ENCODE peak calls at places on chromosomes 6 and 20, in eight cellular contexts. One of them, this sample, is unnamed.

GRCh38 chr6:32081676-32082075 is 27.5 kb downstream of the TNXB start:
- DNase-seq in effector memory CD4-positive, alpha-beta T cell: no peak
- DNase-seq in HAP-1: no peak
- DNase-seq in NT2/D1: no peak
- DNase-seq in SK-N-MC: no peak
- DNase-seq in CD4-positive, alpha-beta memory T cell: no peak
- DNase-seq in heart left ventricle: peak; percentile 51
- DNase-seq in mesendoderm: no peak
- DNase-seq in this sample: no peak

GRCh38 chr20:2576317-2576727 is 39.9 kb downstream of the TMC2 start:
- DNase-seq in effector memory CD4-positive, alpha-beta T cell: no peak
- DNase-seq in HAP-1: no peak
- DNase-seq in NT2/D1: no peak
- DNase-seq in SK-N-MC: peak; percentile 85
- DNase-seq in CD4-positive, alpha-beta memory T cell: no peak
- DNase-seq in heart left ventricle: no peak
- DNase-seq in mesendoderm: no peak
- DNase-seq in this sample: no peak

GRCh38 chr6:108996208-108996607 is 98.4 kb downstream of the SESN1 start:
- DNase-seq in effector memory CD4-positive, alpha-beta T cell: no peak
- DNase-seq in HAP-1: no peak
- DNase-seq in NT2/D1: no peak
- DNase-seq in SK-N-MC: no peak
- DNase-seq in CD4-positive, alpha-beta memory T cell: no peak
- DNase-seq in heart left ventricle: no peak
- DNase-seq in mesendoderm: no peak
- DNase-seq in this sample: no peak

GRCh38 chr20:33522256-33522820 is 32.4 kb downstream of the CBFA2T2 start:
- DNase-seq in effector memory CD4-positive, alpha-beta T cell: no peak
- DNase-seq in HAP-1: no peak
- DNase-seq in NT2/D1: no peak
- DNase-seq in SK-N-MC: no peak
- DNase-seq in CD4-positive, alpha-beta memory T cell: no peak
- DNase-seq in heart left ventricle: no peak
- DNase-seq in mesendoderm: no peak
- DNase-seq in this sample: no peak

GRCh38 chr20:51541189-51542032 is 1.1 kb downstream of the NFATC2 start:
- DNase-seq in effector memory CD4-positive, alpha-beta T cell: peak; percentile 81
- DNase-seq in HAP-1: peak; percentile 67
- DNase-seq in NT2/D1: no peak
- DNase-seq in SK-N-MC: no peak
- DNase-seq in CD4-positive, alpha-beta memory T cell: peak; percentile 91
- DNase-seq in heart left ventricle: peak; percentile 87
- DNase-seq in mesendoderm: peak; percentile 81
- DNase-seq in this sample: no peak

GRCh38 chr6:39982720-39983119 is 48.5 kb upstream of the MOCS1 start:
- DNase-seq in effector memory CD4-positive, alpha-beta T cell: no peak
- DNase-seq in HAP-1: no peak
- DNase-seq in NT2/D1: no peak
- DNase-seq in SK-N-MC: no peak
- DNase-seq in CD4-positive, alpha-beta memory T cell: no peak
- DNase-seq in heart left ventricle: no peak
- DNase-seq in mesendoderm: no peak
- DNase-seq in this sample: no peak

GRCh38 chr20:7710440-7710839 is 229.8 kb downstream of the HAO1 start:
- DNase-seq in effector memory CD4-positive, alpha-beta T cell: no peak
- DNase-seq in HAP-1: no peak
- DNase-seq in NT2/D1: no peak
- DNase-seq in SK-N-MC: no peak
- DNase-seq in CD4-positive, alpha-beta memory T cell: no peak
- DNase-seq in heart left ventricle: no peak
- DNase-seq in mesendoderm: no peak
- DNase-seq in this sample: no peak

GRCh38 chr20:60752741-60753420 is 499.2 kb upstream of the CDH4 start:
- DNase-seq in effector memory CD4-positive, alpha-beta T cell: no peak
- DNase-seq in HAP-1: no peak
- DNase-seq in NT2/D1: no peak
- DNase-seq in SK-N-MC: no peak
- DNase-seq in CD4-positive, alpha-beta memory T cell: no peak
- DNase-seq in heart left ventricle: no peak
- DNase-seq in mesendoderm: peak; percentile 67
- DNase-seq in this sample: no peak

GRCh38 chr6:41494212-41495115 is 51.7 kb upstream of the FOXP4 start:
- DNase-seq in effector memory CD4-positive, alpha-beta T cell: no peak
- DNase-seq in HAP-1: peak; percentile 57
- DNase-seq in NT2/D1: no peak
- DNase-seq in SK-N-MC: no peak
- DNase-seq in CD4-positive, alpha-beta memory T cell: no peak
- DNase-seq in heart left ventricle: no peak
- DNase-seq in mesendoderm: peak; percentile 57
- DNase-seq in this sample: no peak

GRCh38 chr6:157962601-157963084 is 19.0 kb upstream of the SYNJ2 start:
- DNase-seq in effector memory CD4-positive, alpha-beta T cell: no peak
- DNase-seq in HAP-1: no peak
- DNase-seq in NT2/D1: no peak
- DNase-seq in SK-N-MC: no peak
- DNase-seq in CD4-positive, alpha-beta memory T cell: no peak
- DNase-seq in heart left ventricle: no peak
- DNase-seq in mesendoderm: no peak
- DNase-seq in this sample: no peak

GRCh38 chr20:381581-382290 is 1.2 kb downstream of the TRIB3 start:
- DNase-seq in effector memory CD4-positive, alpha-beta T cell: peak; percentile 62
- DNase-seq in HAP-1: peak; percentile 89
- DNase-seq in NT2/D1: no peak
- DNase-seq in SK-N-MC: no peak
- DNase-seq in CD4-positive, alpha-beta memory T cell: peak; percentile 66
- DNase-seq in heart left ventricle: peak; percentile 83
- DNase-seq in mesendoderm: peak; percentile 78
- DNase-seq in this sample: no peak

GRCh38 chr20:38132156-38132909 is 32.7 kb downstream of the TGM2 start:
- DNase-seq in effector memory CD4-positive, alpha-beta T cell: no peak
- DNase-seq in HAP-1: no peak
- DNase-seq in NT2/D1: no peak
- DNase-seq in SK-N-MC: no peak
- DNase-seq in CD4-positive, alpha-beta memory T cell: no peak
- DNase-seq in heart left ventricle: no peak
- DNase-seq in mesendoderm: no peak
- DNase-seq in this sample: no peak

GRCh38 chr6:162621246-162621645 is 106.3 kb downstream of the PRKN start:
- DNase-seq in effector memory CD4-positive, alpha-beta T cell: no peak
- DNase-seq in HAP-1: peak; percentile 29
- DNase-seq in NT2/D1: no peak
- DNase-seq in SK-N-MC: no peak
- DNase-seq in CD4-positive, alpha-beta memory T cell: no peak
- DNase-seq in heart left ventricle: no peak
- DNase-seq in mesendoderm: peak; percentile 94
- DNase-seq in this sample: no peak

GRCh38 chr6:154721460-154721859 is 11.8 kb upstream of the SCAF8 start:
- DNase-seq in effector memory CD4-positive, alpha-beta T cell: no peak
- DNase-seq in HAP-1: no peak
- DNase-seq in NT2/D1: no peak
- DNase-seq in SK-N-MC: no peak
- DNase-seq in CD4-positive, alpha-beta memory T cell: no peak
- DNase-seq in heart left ventricle: no peak
- DNase-seq in mesendoderm: no peak
- DNase-seq in this sample: no peak

GRCh38 chr6:165597821-165598220 is 65.2 kb downstream of the PDE10A start:
- DNase-seq in effector memory CD4-positive, alpha-beta T cell: no peak
- DNase-seq in HAP-1: no peak
- DNase-seq in NT2/D1: no peak
- DNase-seq in SK-N-MC: no peak
- DNase-seq in CD4-positive, alpha-beta memory T cell: no peak
- DNase-seq in heart left ventricle: no peak
- DNase-seq in mesendoderm: no peak
- DNase-seq in this sample: no peak

GRCh38 chr6:36769161-36769675 is 70.0 kb downstream of the CPNE5 start:
- DNase-seq in effector memory CD4-positive, alpha-beta T cell: no peak
- DNase-seq in HAP-1: no peak
- DNase-seq in NT2/D1: no peak
- DNase-seq in SK-N-MC: no peak
- DNase-seq in CD4-positive, alpha-beta memory T cell: no peak
- DNase-seq in heart left ventricle: peak; percentile 33
- DNase-seq in mesendoderm: peak; percentile 67
- DNase-seq in this sample: no peak

GRCh38 chr6:25103603-25104002 is 167.8 kb upstream of the RIPOR2 start:
- DNase-seq in effector memory CD4-positive, alpha-beta T cell: no peak
- DNase-seq in HAP-1: no peak
- DNase-seq in NT2/D1: no peak
- DNase-seq in SK-N-MC: no peak
- DNase-seq in CD4-positive, alpha-beta memory T cell: no peak
- DNase-seq in heart left ventricle: no peak
- DNase-seq in mesendoderm: no peak
- DNase-seq in this sample: no peak

GRCh38 chr6:25107218-25107617 is 171.5 kb upstream of the RIPOR2 start:
- DNase-seq in effector memory CD4-positive, alpha-beta T cell: no peak
- DNase-seq in HAP-1: no peak
- DNase-seq in NT2/D1: no peak
- DNase-seq in SK-N-MC: no peak
- DNase-seq in CD4-positive, alpha-beta memory T cell: no peak
- DNase-seq in heart left ventricle: no peak
- DNase-seq in mesendoderm: no peak
- DNase-seq in this sample: no peak

GRCh38 chr6:25100288-25100687 is 164.5 kb upstream of the RIPOR2 start:
- DNase-seq in effector memory CD4-positive, alpha-beta T cell: no peak
- DNase-seq in HAP-1: no peak
- DNase-seq in NT2/D1: no peak
- DNase-seq in SK-N-MC: no peak
- DNase-seq in CD4-positive, alpha-beta memory T cell: no peak
- DNase-seq in heart left ventricle: no peak
- DNase-seq in mesendoderm: no peak
- DNase-seq in this sample: no peak

GRCh38 chr6:25105070-25105925 is 169.5 kb upstream of the RIPOR2 start:
- DNase-seq in effector memory CD4-positive, alpha-beta T cell: no peak
- DNase-seq in HAP-1: no peak
- DNase-seq in NT2/D1: no peak
- DNase-seq in SK-N-MC: no peak
- DNase-seq in CD4-positive, alpha-beta memory T cell: no peak
- DNase-seq in heart left ventricle: no peak
- DNase-seq in mesendoderm: no peak
- DNase-seq in this sample: no peak
- H3K36me3 ChIP-seq in effector memory CD4-positive, alpha-beta T cell: peaks cover 39% of the 10 kb centered on the region
- H3K36me3 ChIP-seq in HAP-1: no peaks in the 10 kb centered on the region
- H3K36me3 ChIP-seq in NT2/D1: no peaks in the 10 kb centered on the region
- H3K36me3 ChIP-seq in SK-N-MC: no peaks in the 10 kb centered on the region
- H3K36me3 ChIP-seq in CD4-positive, alpha-beta memory T cell: peaks cover 39% of the 10 kb centered on the region
- H3K36me3 ChIP-seq in heart left ventricle: peaks cover 3% of the 10 kb centered on the region
- H3K36me3 ChIP-seq in mesendoderm: no peaks in the 10 kb centered on the region
- H3K36me3 ChIP-seq in this sample: no peaks in the 10 kb centered on the region

GRCh38 chr6:126017668-126018067 is 31.3 kb downstream of the TRMT11 start:
- DNase-seq in effector memory CD4-positive, alpha-beta T cell: no peak
- DNase-seq in HAP-1: no peak
- DNase-seq in NT2/D1: no peak
- DNase-seq in SK-N-MC: no peak
- DNase-seq in CD4-positive, alpha-beta memory T cell: no peak
- DNase-seq in heart left ventricle: no peak
- DNase-seq in mesendoderm: no peak
- DNase-seq in this sample: no peak
- H3K36me3 ChIP-seq in effector memory CD4-positive, alpha-beta T cell: peaks cover 46% of the 10 kb centered on the region
- H3K36me3 ChIP-seq in HAP-1: peaks cover 53% of the 10 kb centered on the region
- H3K36me3 ChIP-seq in NT2/D1: peaks cover 66% of the 10 kb centered on the region
- H3K36me3 ChIP-seq in SK-N-MC: peaks cover 85% of the 10 kb centered on the region
- H3K36me3 ChIP-seq in CD4-positive, alpha-beta memory T cell: peaks cover 15% of the 10 kb centered on the region
- H3K36me3 ChIP-seq in heart left ventricle: peaks cover 7% of the 10 kb centered on the region
- H3K36me3 ChIP-seq in mesendoderm: peaks cover 2% of the 10 kb centered on the region
- H3K36me3 ChIP-seq in this sample: peaks cover 2% of the 10 kb centered on the region

GRCh38 chr6:159043986-159044385 is 805 bp downstream of the TAGAP start:
- DNase-seq in effector memory CD4-positive, alpha-beta T cell: no peak
- DNase-seq in HAP-1: no peak
- DNase-seq in NT2/D1: no peak
- DNase-seq in SK-N-MC: no peak
- DNase-seq in CD4-positive, alpha-beta memory T cell: peak; percentile 33
- DNase-seq in heart left ventricle: no peak
- DNase-seq in mesendoderm: no peak
- DNase-seq in this sample: no peak

GRCh38 chr6:159042003-159042823 is 2.6 kb downstream of the TAGAP start:
- DNase-seq in effector memory CD4-positive, alpha-beta T cell: peak; percentile 76
- DNase-seq in HAP-1: peak; percentile 70
- DNase-seq in NT2/D1: peak; percentile 54
- DNase-seq in SK-N-MC: no peak
- DNase-seq in CD4-positive, alpha-beta memory T cell: peak; percentile 94
- DNase-seq in heart left ventricle: peak; percentile 56
- DNase-seq in mesendoderm: peak; percentile 94
- DNase-seq in this sample: peak; percentile 87

GRCh38 chr6:159042824-159043181 is 2.0 kb downstream of the TAGAP start:
- DNase-seq in effector memory CD4-positive, alpha-beta T cell: no peak
- DNase-seq in HAP-1: no peak
- DNase-seq in NT2/D1: no peak
- DNase-seq in SK-N-MC: no peak
- DNase-seq in CD4-positive, alpha-beta memory T cell: no peak
- DNase-seq in heart left ventricle: no peak
- DNase-seq in mesendoderm: no peak
- DNase-seq in this sample: no peak

GRCh38 chr6:159044899-159045727 is at the start of gene TAGAP:
- DNase-seq in effector memory CD4-positive, alpha-beta T cell: peak; percentile 85
- DNase-seq in HAP-1: no peak
- DNase-seq in NT2/D1: no peak
- DNase-seq in SK-N-MC: no peak
- DNase-seq in CD4-positive, alpha-beta memory T cell: peak; percentile 90
- DNase-seq in heart left ventricle: peak; percentile 68
- DNase-seq in mesendoderm: no peak
- DNase-seq in this sample: no peak

GRCh38 chr6:159043236-159043635 is 1.6 kb downstream of the TAGAP start:
- DNase-seq in effector memory CD4-positive, alpha-beta T cell: no peak
- DNase-seq in HAP-1: no peak
- DNase-seq in NT2/D1: no peak
- DNase-seq in SK-N-MC: peak; percentile 53
- DNase-seq in CD4-positive, alpha-beta memory T cell: peak; percentile 71
- DNase-seq in heart left ventricle: no peak
- DNase-seq in mesendoderm: no peak
- DNase-seq in this sample: no peak
- H3K36me3 ChIP-seq in effector memory CD4-positive, alpha-beta T cell: peaks cover 35% of the 10 kb centered on the region
- H3K36me3 ChIP-seq in HAP-1: no peaks in the 10 kb centered on the region
- H3K36me3 ChIP-seq in NT2/D1: no peaks in the 10 kb centered on the region
- H3K36me3 ChIP-seq in SK-N-MC: peaks cover 4% of the 10 kb centered on the region
- H3K36me3 ChIP-seq in CD4-positive, alpha-beta memory T cell: peaks cover 46% of the 10 kb centered on the region
- H3K36me3 ChIP-seq in heart left ventricle: no peaks in the 10 kb centered on the region
- H3K36me3 ChIP-seq in mesendoderm: no peaks in the 10 kb centered on the region
- H3K36me3 ChIP-seq in this sample: no peaks in the 10 kb centered on the region

GRCh38 chr6:111280445-111280844 is 193.1 kb downstream of the SLC16A10 start:
- DNase-seq in effector memory CD4-positive, alpha-beta T cell: no peak
- DNase-seq in HAP-1: no peak
- DNase-seq in NT2/D1: no peak
- DNase-seq in SK-N-MC: no peak
- DNase-seq in CD4-positive, alpha-beta memory T cell: no peak
- DNase-seq in heart left ventricle: no peak
- DNase-seq in mesendoderm: no peak
- DNase-seq in this sample: no peak

GRCh38 chr6:111283707-111284106 is 196.4 kb downstream of the SLC16A10 start:
- DNase-seq in effector memory CD4-positive, alpha-beta T cell: no peak
- DNase-seq in HAP-1: peak; percentile 66
- DNase-seq in NT2/D1: peak; percentile 52
- DNase-seq in SK-N-MC: no peak
- DNase-seq in CD4-positive, alpha-beta memory T cell: no peak
- DNase-seq in heart left ventricle: no peak
- DNase-seq in mesendoderm: peak; percentile 66
- DNase-seq in this sample: no peak

GRCh38 chr6:111278738-111279137 is 191.4 kb downstream of the SLC16A10 start:
- DNase-seq in effector memory CD4-positive, alpha-beta T cell: no peak
- DNase-seq in HAP-1: no peak
- DNase-seq in NT2/D1: no peak
- DNase-seq in SK-N-MC: no peak
- DNase-seq in CD4-positive, alpha-beta memory T cell: no peak
- DNase-seq in heart left ventricle: no peak
- DNase-seq in mesendoderm: no peak
- DNase-seq in this sample: no peak

GRCh38 chr6:111277819-111278218 is 190.5 kb downstream of the SLC16A10 start:
- DNase-seq in effector memory CD4-positive, alpha-beta T cell: no peak
- DNase-seq in HAP-1: no peak
- DNase-seq in NT2/D1: no peak
- DNase-seq in SK-N-MC: no peak
- DNase-seq in CD4-positive, alpha-beta memory T cell: no peak
- DNase-seq in heart left ventricle: no peak
- DNase-seq in mesendoderm: no peak
- DNase-seq in this sample: no peak

GRCh38 chr6:111282564-111282963 is 195.3 kb downstream of the SLC16A10 start:
- DNase-seq in effector memory CD4-positive, alpha-beta T cell: no peak
- DNase-seq in HAP-1: no peak
- DNase-seq in NT2/D1: no peak
- DNase-seq in SK-N-MC: no peak
- DNase-seq in CD4-positive, alpha-beta memory T cell: no peak
- DNase-seq in heart left ventricle: no peak
- DNase-seq in mesendoderm: no peak
- DNase-seq in this sample: no peak
- H3K36me3 ChIP-seq in effector memory CD4-positive, alpha-beta T cell: peaks cover 19% of the 10 kb centered on the region
- H3K36me3 ChIP-seq in HAP-1: peaks cover 43% of the 10 kb centered on the region
- H3K36me3 ChIP-seq in NT2/D1: peaks cover 24% of the 10 kb centered on the region
- H3K36me3 ChIP-seq in SK-N-MC: peaks cover 29% of the 10 kb centered on the region
- H3K36me3 ChIP-seq in CD4-positive, alpha-beta memory T cell: peaks cover 5% of the 10 kb centered on the region
- H3K36me3 ChIP-seq in heart left ventricle: no peaks in the 10 kb centered on the region
- H3K36me3 ChIP-seq in mesendoderm: no peaks in the 10 kb centered on the region
- H3K36me3 ChIP-seq in this sample: no peaks in the 10 kb centered on the region

This sample was measured in iPS DF 6.9.